ENCODE peak calls at places on chromosome 16, in seven cellular contexts. Q, R, B, I, Z, W and J are unnamed samples.

GRCh38 chr16:26204138-26204537 is 512.4 kb downstream of the HS3ST4 start:
- DNase-seq in Q (no peak), R (no peak), B (no peak), I (no peak), Z (no peak), W (no peak), J (no peak)

GRCh38 chr16:89312598-89313299 is 95.2 kb downstream of the ZNF778 start:
- DNase-seq in Q (no peak), R (no peak), B (no peak), I (no peak), Z (no peak), W (no peak), J (no peak)

GRCh38 chr16:58026139-58026704 is 668 bp downstream of the MMP15 start:
- DNase-seq in Q (no peak), R (peak; percentile 64), B (no peak), I (no peak), Z (peak; percentile 82), W (peak; percentile 66), J (no peak)

GRCh38 chr16:70018254-70018653 is 67.1 kb downstream of the CLEC18A start:
- DNase-seq in Q (no peak), R (peak; percentile 2), B (peak; percentile 80), I (no peak), Z (no peak), W (peak; percentile 31), J (no peak)

GRCh38 chr16:25012525-25012991 is 2.6 kb downstream of the ARHGAP17 start:
- DNase-seq in Q (no peak), R (peak; percentile 52), B (no peak), I (no peak), Z (no peak), W (no peak), J (no peak)

GRCh38 chr16:27434141-27435051 is 32.4 kb downstream of the IL21R start:
- DNase-seq in Q (peak; percentile 55), R (no peak), B (no peak), I (no peak), Z (peak; percentile 48), W (no peak), J (peak; percentile 46)

GRCh38 chr16:24337013-24337412 is 80.9 kb downstream of the CACNG3 start:
- DNase-seq in Q (no peak), R (no peak), B (no peak), I (no peak), Z (no peak), W (no peak), J (no peak)

GRCh38 chr16:89873109-89873821 is at the start of gene TCF25:
- DNase-seq in Q (peak; percentile 82), R (peak; percentile 91), B (peak; percentile 82), I (peak; percentile 58), Z (peak; percentile 93), W (peak; percentile 84), J (peak; percentile 90)

DNA sequence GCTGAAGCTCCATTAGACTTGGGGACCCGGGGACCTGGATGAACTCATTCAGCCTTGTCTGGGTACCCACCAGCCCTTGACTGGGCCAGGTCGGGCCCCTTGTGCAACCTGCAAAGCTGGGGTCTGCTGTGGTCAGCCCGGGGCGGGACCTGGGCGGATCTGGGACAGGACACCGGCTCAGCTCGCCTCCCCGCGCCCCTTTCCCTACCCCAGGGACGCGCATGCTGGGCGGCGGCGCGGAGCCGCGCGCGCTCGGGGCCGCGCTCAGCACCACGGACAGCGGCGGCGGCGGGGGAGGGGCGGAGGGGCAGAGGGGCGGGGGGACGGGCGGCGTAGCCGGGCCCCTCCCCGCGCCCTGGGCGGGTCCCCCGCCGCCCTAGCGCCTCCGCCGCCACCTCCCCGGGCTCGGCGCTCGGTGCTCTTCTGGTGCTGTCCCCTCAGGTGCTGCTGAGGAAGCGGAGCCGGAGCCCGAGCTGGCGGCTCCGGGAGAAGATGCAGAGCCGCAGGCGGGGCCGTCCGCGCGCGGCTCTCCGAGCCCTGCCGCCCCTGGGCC is 7.4 kb downstream of the ACD start:
- DNase-seq in Q (no peak), R (peak; percentile 8), B (no peak), I (no peak), Z (no peak), W (no peak), J (no peak)
- H3K4me3 ChIP-seq in Q (peak overlapping the region; percentile 54), R (peak overlapping the region; percentile 29), B (peak overlapping the region; percentile 59), I (no peak overlapping the region), Z (peak overlapping the region; percentile 26), W (no peak overlapping the region), J (peak overlapping the region; percentile 64)

GRCh38 chr16:84728853-84729424 is 29.1 kb downstream of the USP10 start:
- DNase-seq in Q (no peak), R (no peak), B (no peak), I (no peak), Z (no peak), W (no peak), J (no peak)
- H3K27ac ChIP-seq in Q (no peak overlapping the region), R (no peak overlapping the region), B (no peak overlapping the region), I (no peak overlapping the region), Z (no peak overlapping the region), W (no peak overlapping the region), J (no peak overlapping the region)

GRCh38 chr16:2475413-2476344 is 752 bp downstream of the TBC1D24 start:
- DNase-seq in Q (no peak), R (no peak), B (no peak), I (no peak), Z (peak; percentile 81), W (peak; percentile 67), J (no peak)

GRCh38 chr16:2473999-2474876 is 689 bp upstream of the TBC1D24 start:
- DNase-seq in Q (no peak), R (peak; percentile 39), B (no peak), I (no peak), Z (peak; percentile 81), W (peak; percentile 61), J (no peak)

GRCh38 chr16:2476345-2476720 is 1.4 kb downstream of the TBC1D24 start:
- DNase-seq in Q (no peak), R (no peak), B (no peak), I (no peak), Z (no peak), W (no peak), J (no peak)

GRCh38 chr16:2473425-2473926 is 1.5 kb upstream of the TBC1D24 start:
- DNase-seq in Q (no peak), R (no peak), B (no peak), I (no peak), Z (no peak), W (no peak), J (no peak)

DNA sequence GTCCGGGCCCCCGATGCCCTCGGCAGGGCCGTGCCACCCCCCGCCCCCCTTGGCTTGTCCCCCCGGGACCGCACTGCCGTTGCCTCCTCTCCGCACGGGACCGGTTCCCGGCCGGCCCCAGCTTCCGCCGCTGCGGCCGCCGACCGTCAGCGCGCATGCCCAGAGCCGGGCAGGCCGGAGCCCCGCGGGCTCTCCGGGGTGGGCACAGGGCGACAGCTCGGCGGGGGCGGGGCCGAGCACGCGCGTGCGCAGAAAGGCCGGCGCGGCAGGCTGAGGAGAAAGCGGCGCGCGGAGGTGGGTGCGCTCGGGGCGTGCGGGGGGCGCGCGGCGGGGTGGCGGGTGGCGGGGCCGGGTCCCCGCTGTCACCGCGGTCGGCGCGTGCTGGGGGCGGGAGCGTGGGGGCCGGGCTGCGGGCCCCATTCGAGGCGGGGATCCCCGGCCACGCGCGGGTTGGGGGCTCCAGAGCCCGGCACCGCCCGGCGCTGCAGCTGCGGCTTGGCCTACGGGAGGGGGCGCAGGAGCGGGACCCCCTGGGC is at the start of gene TBC1D24:
- DNase-seq in Q (peak; percentile 89), R (peak; percentile 86), B (peak; percentile 67), I (peak; percentile 76), Z (peak; percentile 95), W (peak; percentile 88), J (peak; percentile 86)
- H3K4me3 ChIP-seq in Q (peak within 1 kb of the TSS; percentile 68), R (peak within 1 kb of the TSS; percentile 99), B (peak within 1 kb of the TSS; percentile 79), I (peak within 1 kb of the TSS; percentile 67), Z (peak within 1 kb of the TSS; percentile 70), W (peak within 1 kb of the TSS; percentile 80), J (peak within 1 kb of the TSS; percentile 78)

GRCh38 chr16:87278191-87279093 is 38.8 kb downstream of the C16orf95 start:
- DNase-seq in Q (peak; percentile 88), R (peak; percentile 88), B (peak; percentile 62), I (peak; percentile 76), Z (peak; percentile 86), W (peak; percentile 78), J (peak; percentile 83)
- H3K27ac ChIP-seq in Q (no peak overlapping the region), R (no peak overlapping the region), B (no peak overlapping the region), I (no peak overlapping the region), Z (no peak overlapping the region), W (no peak overlapping the region), J (no peak overlapping the region)